ENCODE peak calls at places on chromosomes 6 and 20, in four cellular contexts. T is NCI-H748 treated with DMSO at 0.1 percent for 48 hours, N is LoVo, J is non-pigmented ciliary epithelial cell. H is an unnamed sample.

GRCh38 chr6:105926318-105926717 is 159.8 kb upstream of the PRDM1 start:
- DNase-seq in T (no peak), J (no peak), N (no peak), H (no peak)

GRCh38 chr6:83215131-83216047 is 22.2 kb downstream of the RWDD2A start:
- DNase-seq in T (peak; percentile 67), N (peak; percentile 37), J (no peak), H (peak; percentile 70)

GRCh38 chr6:112160745-112161144 is 73.4 kb downstream of the FAM229B start:
- DNase-seq in J (no peak), T (no peak), N (no peak), H (no peak)

GRCh38 chr6:154868143-154868594 is 126.9 kb upstream of the TIAM2 start:
- DNase-seq in N (peak; percentile 35), J (peak; percentile 43), T (no peak), H (peak; percentile 5)

GRCh38 chr6:160767647-160768019 is 65.6 kb downstream of the PLG start:
- DNase-seq in J (no peak), T (no peak), N (no peak), H (no peak)

GRCh38 chr6:100001915-100002388 is 7.9 kb upstream of the MCHR2 start:
- DNase-seq in N (peak; percentile 63), J (no peak), T (peak; percentile 75), H (peak; percentile 47)

GRCh38 chr6:6599468-6599873 is 11.0 kb downstream of the LY86 start:
- DNase-seq in T (no peak), J (no peak), N (no peak), H (no peak)

GRCh38 chr6:46848684-46849360 is 55.6 kb downstream of the MEP1A start:
- DNase-seq in J (peak; percentile 22), T (peak; percentile 51), N (peak; percentile 89), H (peak; percentile 66)

GRCh38 chr6:1593958-1594314 is 15.8 kb upstream of the FOXC1 start:
- DNase-seq in N (no peak), J (no peak), T (no peak), H (no peak)

GRCh38 chr20:64231621-64232550 is 23.7 kb upstream of the PCMTD2 start:
- DNase-seq in N (no peak), J (no peak), T (no peak), H (no peak)

GRCh38 chr20:3406481-3407425 is 716 bp downstream of the DNAAF9 start:
- DNase-seq in T (peak; percentile 55), J (no peak), N (no peak), H (peak; percentile 12)

GRCh38 chr6:107539409-107539808 is 49.5 kb downstream of the SOBP start:
- DNase-seq in T (peak; percentile 76), N (peak; percentile 11), J (peak; percentile 10), H (no peak)

H was measured in COR-L47.